ENCODE peak calls at places on chromosomes 2 and 18, in seven cellular contexts. B is prostate gland, R is tibial artery, X is foreskin fibroblast, F is adrenal gland, N is fibroblast of the aortic adventitia, Q is cardiac fibroblast. W is an unnamed sample.

GRCh38 chr2:61335226-61335625 is 135.7 kb downstream of the USP34 start:
- DNase-seq in B (no peak), R (no peak), X (no peak), F (no peak), N (no peak), Q (no peak), W (no peak)

GRCh38 chr18:6757966-6758365 is 28.4 kb downstream of the ARHGAP28 start:
- DNase-seq in B (no peak), R (no peak), X (peak), F (no peak), N (no peak), Q (no peak), W (no peak)

GRCh38 chr2:1995987-1996386 is 251.7 kb upstream of the PXDN start:
- DNase-seq in B (no peak), R (no peak), X (no peak), F (no peak), N (no peak), Q (peak), W (peak)

GRCh38 chr2:100427627-100428258 is 10.3 kb upstream of the CHST10 start:
- DNase-seq in B (peak), R (no peak), X (peak), F (peak), N (peak), Q (peak), W (no peak)

GRCh38 chr18:77067315-77068061 is 65.1 kb downstream of the MBP start:
- DNase-seq in B (no peak), R (peak), X (peak), F (peak), N (peak), Q (peak), W (no peak)

GRCh38 chr2:157592983-157593382 is 35.7 kb downstream of the ACVR1C start:
- DNase-seq in B (no peak), R (no peak), X (peak), F (no peak), N (peak), Q (peak), W (no peak)

GRCh38 chr2:191218292-191218898 is 26.8 kb upstream of the MYO1B start:
- DNase-seq in B (no peak), R (no peak), X (peak), F (peak), N (peak), Q (peak), W (no peak)

GRCh38 chr2:240626531-240627300 is 1.4 kb downstream of the GPR35 start:
- DNase-seq in B (no peak), R (peak), X (no peak), F (peak), N (no peak), Q (no peak), W (peak)

GRCh38 chr18:11149441-11150270 is at the start of gene PIEZO2:
- DNase-seq in B (peak), R (peak), X (peak), F (peak), N (peak), Q (peak), W (peak)

GRCh38 chr2:97759727-97760407 is 46.5 kb downstream of the ZAP70 start:
- DNase-seq in B (no peak), R (no peak), X (no peak), F (no peak), N (no peak), Q (no peak), W (no peak)

GRCh38 chr2:113005030-113005509 is at the start of gene IL36A:
- DNase-seq in B (no peak), R (no peak), X (no peak), F (no peak), N (peak), Q (peak), W (no peak)

GRCh38 chr2:168254158-168254935 is 7.0 kb upstream of the STK39 start:
- DNase-seq in B (no peak), R (no peak), X (peak), F (no peak), N (peak), Q (peak), W (no peak)

GRCh38 chr2:106285237-106285829 is 91.2 kb upstream of the UXS1 start:
- DNase-seq in B (no peak), R (no peak), X (no peak), F (no peak), N (no peak), Q (no peak), W (no peak)

GRCh38 chr2:235493775-235494715 is at the start of gene AGAP1:
- DNase-seq in B (peak), R (peak), X (peak), F (peak), N (peak), Q (peak), W (peak)

GRCh38 chr2:231673348-231673770 is 35.0 kb upstream of the PTMA start:
- DNase-seq in B (no peak), R (no peak), X (no peak), F (peak), N (no peak), Q (no peak), W (peak)

GRCh38 chr2:238557431-238557830 is 130.7 kb downstream of the ASB1 start:
- DNase-seq in B (no peak), R (no peak), X (no peak), F (no peak), N (no peak), Q (no peak), W (no peak)

GRCh38 chr2:233081232-233081730 is 21.1 kb downstream of the INPP5D start:
- DNase-seq in B (no peak), R (peak), X (no peak), F (peak), N (no peak), Q (no peak), W (peak)

GRCh38 chr18:65206551-65207260 is 544.1 kb upstream of the CDH7 start:
- DNase-seq in B (no peak), R (no peak), X (no peak), F (no peak), N (no peak), Q (no peak), W (no peak)

GRCh38 chr18:56413862-56414261 is 224.5 kb downstream of the TXNL1 start:
- DNase-seq in B (no peak), R (no peak), X (no peak), F (no peak), N (no peak), Q (no peak), W (no peak)

GRCh38 chr2:74128206-74128605 is 19.5 kb downstream of the BOLA3 start:
- DNase-seq in B (no peak), R (no peak), X (peak), F (no peak), N (no peak), Q (no peak), W (no peak)
- TF ChIP-seq CTCF in B (no peak), R (no peak), X (peak), F (no peak), N (peak), Q (no peak), W (no peak)

GRCh38 chr2:41914936-41915335 is 132.9 kb upstream of the PKDCC start:
- DNase-seq in B (no peak), R (no peak), X (no peak), F (no peak), N (peak), Q (no peak), W (no peak)

GRCh38 chr2:41916177-41916576 is 131.6 kb upstream of the PKDCC start:
- DNase-seq in B (no peak), R (no peak), X (no peak), F (no peak), N (no peak), Q (no peak), W (no peak)

GRCh38 chr2:41920181-41920580 is 127.6 kb upstream of the PKDCC start:
- DNase-seq in B (no peak), R (no peak), X (no peak), F (no peak), N (no peak), Q (no peak), W (no peak)

GRCh38 chr2:41919135-41919534 is 128.7 kb upstream of the PKDCC start:
- DNase-seq in B (no peak), R (no peak), X (no peak), F (no peak), N (no peak), Q (no peak), W (peak)

GRCh38 chr2:41917587-41917986 is 130.2 kb upstream of the PKDCC start:
- DNase-seq in B (no peak), R (no peak), X (no peak), F (no peak), N (no peak), Q (no peak), W (no peak)
- TF ChIP-seq CTCF in B (no peak), R (no peak), X (no peak), F (no peak), N (no peak), Q (no peak), W (no peak)

GRCh38 chr2:110204408-110205385 is at the start of gene NPHP1:
- DNase-seq in B (peak), R (peak), X (peak), F (peak), N (peak), Q (peak), W (peak)
- TF ChIP-seq CTCF in B (no peak), R (no peak), X (no peak), F (no peak), N (no peak), Q (no peak), W (no peak)

GRCh38 chr2:27306657-27307544 is 1.3 kb downstream of the UCN start:
- DNase-seq in B (no peak), R (no peak), X (peak), F (no peak), N (no peak), Q (no peak), W (no peak)
- TF ChIP-seq CTCF in B (no peak), R (no peak), X (no peak), F (no peak), N (no peak), Q (no peak), W (no peak)

GRCh38 chr2:214079032-214079431 is 331.8 kb upstream of the VWC2L start:
- DNase-seq in B (no peak), R (no peak), X (no peak), F (no peak), N (no peak), Q (no peak), W (no peak)
- TF ChIP-seq CTCF in B (no peak), R (no peak), X (no peak), F (no peak), N (no peak), Q (no peak), W (no peak)

GRCh38 chr2:16625201-16625729 is 40.4 kb downstream of the CYRIA start:
- DNase-seq in B (no peak), R (peak), X (no peak), F (peak), N (no peak), Q (peak), W (no peak)
- TF ChIP-seq CTCF in B (no peak), R (no peak), X (no peak), F (no peak), N (no peak), Q (no peak), W (no peak)